ENCODE peak calls at places on chromosomes 5 and 9, in five cellular contexts. H, U, D, A and C are unnamed samples.

GRCh38 chr9:133050781-133051180 is 11.0 kb upstream of the CEL start:
- DNase-seq in H (peak; percentile 94), U (no peak), D (no peak), A (no peak), C (no peak)

GRCh38 chr9:123041498-123041897 is 8.0 kb downstream of the GPR21 start:
- DNase-seq in H (no peak), U (no peak), D (no peak), A (no peak), C (no peak)

GRCh38 chr9:6660512-6660911 is 15.0 kb upstream of the GLDC start:
- DNase-seq in H (no peak), U (no peak), D (no peak), A (no peak), C (no peak)

GRCh38 chr5:139829471-139829870 is 33.9 kb downstream of the PSD2 start:
- DNase-seq in H (no peak), U (no peak), D (no peak), A (no peak), C (no peak)

GRCh38 chr9:115531410-115532130 is 413.6 kb upstream of the TNC start:
- DNase-seq in H (no peak), U (no peak), D (no peak), A (no peak), C (no peak)

GRCh38 chr9:121674952-121675351 is 23.5 kb downstream of the DAB2IP start:
- DNase-seq in H (no peak), U (no peak), D (no peak), A (peak; percentile 45), C (no peak)

GRCh38 chr5:90424245-90424644 is 14.7 kb upstream of the CETN3 start:
- DNase-seq in H (no peak), U (no peak), D (no peak), A (no peak), C (no peak)

GRCh38 chr5:113039229-113039628 is 62.6 kb downstream of the DCP2 start:
- DNase-seq in H (no peak), U (no peak), D (no peak), A (peak; percentile 20), C (no peak)

GRCh38 chr5:119829341-119829740 is 200.0 kb downstream of the FAM170A start:
- DNase-seq in H (no peak), U (no peak), D (no peak), A (no peak), C (no peak)

GRCh38 chr9:71941060-71941568 is 29.7 kb downstream of the C9orf85 start:
- DNase-seq in H (no peak), U (no peak), D (no peak), A (peak; percentile 19), C (no peak)

GRCh38 chr9:4734150-4734549 is 6.9 kb downstream of the AK3 start:
- DNase-seq in H (no peak), U (no peak), D (no peak), A (no peak), C (no peak)

GRCh38 chr5:6905883-6906282 is 192.7 kb downstream of the TENT4A start:
- DNase-seq in H (no peak), U (peak; percentile 31), D (no peak), A (no peak), C (no peak)

GRCh38 chr9:86642721-86643120 is 288.5 kb upstream of the TUT7 start:
- DNase-seq in H (no peak), U (no peak), D (no peak), A (no peak), C (no peak)

GRCh38 chr9:98359569-98359968 is 104.1 kb upstream of the TBC1D2 start:
- DNase-seq in H (no peak), U (no peak), D (no peak), A (no peak), C (no peak)

GRCh38 chr9:135068776-135069415 is 18.6 kb upstream of the OLFM1 start:
- DNase-seq in H (peak; percentile 8), U (no peak), D (no peak), A (no peak), C (no peak)

GRCh38 chr9:98101416-98101815 is 17.6 kb downstream of the TRIM14 start:
- DNase-seq in H (no peak), U (no peak), D (no peak), A (no peak), C (no peak)

DNA sequence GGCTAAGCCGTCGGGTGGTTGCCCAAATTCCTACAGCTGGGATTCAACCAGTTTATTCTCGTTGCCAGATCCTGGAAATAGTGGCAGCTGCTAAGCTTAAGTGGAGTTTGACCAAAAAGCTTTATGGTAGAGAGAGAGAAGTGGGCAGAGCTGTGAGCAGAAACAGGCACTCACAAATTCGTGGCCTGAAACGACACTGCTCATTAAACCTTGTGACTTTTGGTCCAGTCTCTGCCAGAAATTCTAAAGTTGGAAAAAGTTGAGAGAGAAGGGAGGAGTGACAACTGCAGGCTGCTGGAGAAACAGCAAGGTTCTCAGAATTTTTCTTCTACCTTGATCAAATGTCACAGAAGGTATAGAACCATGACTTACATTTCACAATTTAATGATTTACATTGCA is 131.5 kb downstream of the MTX3 start:
- DNase-seq in H (no peak), U (no peak), D (no peak), A (no peak), C (no peak)
- TF ChIP-seq CTCF in H (no peak), U (no peak), D (no peak), A (no peak), C (no peak)

DNA sequence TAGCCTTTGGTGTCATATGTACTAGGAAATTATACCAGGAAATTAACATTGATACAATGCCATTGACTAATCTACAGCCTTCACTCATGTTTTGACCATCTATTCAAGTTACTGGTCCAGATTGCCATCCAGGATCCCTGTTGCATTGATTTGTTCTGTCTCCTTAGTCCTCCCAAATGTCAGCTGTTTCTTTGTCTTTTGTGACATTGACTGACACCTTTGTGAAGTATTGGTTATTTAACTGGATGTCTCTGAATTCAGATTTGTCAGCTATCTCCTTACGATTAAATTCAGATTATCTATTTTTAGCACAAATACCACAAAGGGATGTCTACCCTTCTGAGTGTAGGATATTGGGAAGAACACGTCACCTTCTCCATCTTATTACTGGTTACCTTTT is 73.7 kb upstream of the CTNND2 start:
- DNase-seq in H (no peak), U (no peak), D (no peak), A (no peak), C (no peak)
- H3K27ac ChIP-seq in H (no peak overlapping the region), U (no peak overlapping the region), D (no peak overlapping the region), A (no peak overlapping the region), C (no peak overlapping the region)

GRCh38 chr5:167710444-167711025 is 580.9 kb upstream of the WWC1 start:
- DNase-seq in H (no peak), U (no peak), D (no peak), A (no peak), C (no peak)
- TF ChIP-seq CTCF in H (no peak), U (no peak), D (no peak), A (no peak), C (no peak)

GRCh38 chr9:129225815-129226214 is 47.8 kb upstream of the IER5L start:
- DNase-seq in H (peak; percentile 47), U (peak; percentile 79), D (peak; percentile 49), A (no peak), C (peak; percentile 87)
- H3K27ac ChIP-seq in H (no peak overlapping the region), U (peak overlapping the region; percentile 30), D (peak overlapping the region; percentile 54), A (no peak overlapping the region), C (peak overlapping the region; percentile 61)

GRCh38 chr9:107155244-107155817 is 127.7 kb upstream of the RAD23B start:
- DNase-seq in H (no peak), U (no peak), D (no peak), A (no peak), C (no peak)
- TF ChIP-seq CTCF in H (no peak), U (no peak), D (no peak), A (peak; percentile 41), C (no peak)

DNA sequence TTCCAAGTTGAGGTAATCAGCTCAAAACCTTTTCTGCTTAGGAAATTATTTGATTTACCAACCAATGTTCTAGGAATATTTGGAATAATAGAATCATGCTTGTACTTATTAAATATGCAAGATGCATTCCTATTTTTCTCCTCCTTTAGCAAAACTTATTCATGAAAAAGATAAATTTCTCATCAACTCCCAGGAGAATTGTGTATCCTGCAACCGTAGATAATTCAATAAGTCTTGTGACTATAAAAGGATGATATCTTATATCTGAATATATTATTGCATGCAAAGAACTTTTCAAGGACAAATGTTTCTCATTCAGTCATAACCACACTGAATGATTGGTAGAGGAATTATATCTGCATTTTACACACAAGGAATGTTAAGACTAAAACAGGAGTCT is 84.9 kb upstream of the CCNG1 start:
- DNase-seq in H (no peak), U (no peak), D (no peak), A (no peak), C (no peak)
- H3K27ac ChIP-seq in H (no peak overlapping the region), U (no peak overlapping the region), D (no peak overlapping the region), A (no peak overlapping the region), C (no peak overlapping the region)

GRCh38 chr5:169667896-169668674 is 31.0 kb downstream of the DOCK2 start:
- DNase-seq in H (no peak), U (no peak), D (peak; percentile 55), A (peak; percentile 74), C (peak; percentile 36)
- TF ChIP-seq CTCF in H (no peak), U (no peak), D (no peak), A (no peak), C (no peak)

GRCh38 chr9:131732061-131732526 is 7.8 kb downstream of the RAPGEF1 start:
- DNase-seq in H (no peak), U (peak; percentile 46), D (no peak), A (peak; percentile 46), C (no peak)
- H3K27ac ChIP-seq in H (no peak overlapping the region), U (peak overlapping the region; percentile 89), D (no peak overlapping the region), A (peak overlapping the region; percentile 57), C (no peak overlapping the region)

GRCh38 chr5:68258531-68258930 is 43.0 kb downstream of the PIK3R1 start:
- DNase-seq in H (no peak), U (no peak), D (no peak), A (no peak), C (no peak)

GRCh38 chr5:68260455-68260854 is 44.9 kb downstream of the PIK3R1 start:
- DNase-seq in H (no peak), U (no peak), D (no peak), A (no peak), C (no peak)

GRCh38 chr5:68255305-68256130 is 40.0 kb downstream of the PIK3R1 start:
- DNase-seq in H (no peak), U (no peak), D (no peak), A (no peak), C (no peak)

GRCh38 chr5:68259696-68260095 is 44.1 kb downstream of the PIK3R1 start:
- DNase-seq in H (no peak), U (no peak), D (no peak), A (no peak), C (no peak)

GRCh38 chr5:68257207-68257606 is 41.7 kb downstream of the PIK3R1 start:
- DNase-seq in H (no peak), U (no peak), D (no peak), A (no peak), C (no peak)
- TF ChIP-seq CTCF in H (no peak), U (no peak), D (no peak), A (no peak), C (no peak)